ENCODE peak calls at places on chromosomes 12 and 14, in seven cellular contexts. F is midbrain, Z is AG10803, O is HFF-Myc, J is stromal cell of bone marrow, I is iPS DF 19.7, T is RPMI7951. R is an unnamed sample.

GRCh38 chr12:39272934-39273770 is 169.8 kb downstream of the KIF21A start:
- DNase-seq in F (peak), Z (peak), O (peak), J (peak), I (no peak), T (peak), R (peak)

GRCh38 chr12:1845010-1845409 is 24.6 kb downstream of the LRTM2 start:
- DNase-seq in F (no peak), Z (no peak), O (no peak), J (no peak), I (no peak), T (no peak), R (no peak)

GRCh38 chr12:50387972-50388478 is 8.4 kb downstream of the FAM186A start:
- DNase-seq in F (no peak), Z (no peak), O (no peak), J (no peak), I (no peak), T (no peak), R (no peak)

GRCh38 chr12:8566525-8566924 is 25.8 kb upstream of the CLEC4E start:
- DNase-seq in F (no peak), Z (no peak), O (no peak), J (no peak), I (no peak), T (no peak), R (no peak)

GRCh38 chr14:94116701-94117100 is 6.2 kb downstream of the IFI27 start:
- DNase-seq in F (no peak), Z (no peak), O (no peak), J (no peak), I (no peak), T (no peak), R (no peak)

GRCh38 chr12:68439368-68440045 is 107.3 kb upstream of the MDM1 start:
- DNase-seq in F (no peak), Z (no peak), O (no peak), J (no peak), I (no peak), T (no peak), R (no peak)

GRCh38 chr12:1473418-1473817 is 121.0 kb downstream of the FBXL14 start:
- DNase-seq in F (no peak), Z (peak), O (no peak), J (no peak), I (no peak), T (peak), R (no peak)

GRCh38 chr12:111386891-111387290 is 18.0 kb upstream of the PHETA1 start:
- DNase-seq in F (no peak), Z (no peak), O (no peak), J (no peak), I (no peak), T (no peak), R (no peak)

GRCh38 chr12:57176846-57177245 is 29.4 kb upstream of the LRP1-AS start:
- DNase-seq in F (no peak), Z (no peak), O (no peak), J (peak), I (no peak), T (no peak), R (no peak)

GRCh38 chr14:23864252-23864651 is 89.3 kb upstream of the DHRS4 start:
- DNase-seq in F (no peak), Z (no peak), O (peak), J (no peak), I (no peak), T (peak), R (no peak)

GRCh38 chr14:104794099-104794498 is 1.4 kb downstream of the AKT1 start:
- DNase-seq in F (no peak), Z (peak), O (peak), J (no peak), I (no peak), T (peak), R (no peak)

GRCh38 chr12:131832393-131833231 is 4.4 kb downstream of the MMP17 start:
- DNase-seq in F (peak), Z (peak), O (no peak), J (peak), I (no peak), T (no peak), R (no peak)

GRCh38 chr12:96452271-96452922 is 37.0 kb upstream of the CFAP54 start:
- DNase-seq in F (no peak), Z (no peak), O (no peak), J (no peak), I (no peak), T (no peak), R (no peak)

GRCh38 chr14:94392510-94392935 is 4.1 kb upstream of the SERPINA1 start:
- DNase-seq in F (no peak), Z (peak), O (no peak), J (peak), I (no peak), T (peak), R (no peak)

GRCh38 chr12:118060301-118061010 is 523 bp downstream of the WSB2 start:
- DNase-seq in F (peak), Z (peak), O (no peak), J (no peak), I (no peak), T (peak), R (peak)

GRCh38 chr12:93376436-93377251 is 1.1 kb upstream of the NUDT4 start:
- DNase-seq in F (peak), Z (peak), O (no peak), J (peak), I (no peak), T (peak), R (no peak)

GRCh38 chr12:120093592-120094355 is 22.8 kb downstream of the RAB35 start:
- DNase-seq in F (no peak), Z (no peak), O (no peak), J (no peak), I (peak), T (no peak), R (no peak)

GRCh38 chr12:663293-663871 is at the start of gene NINJ2:
- DNase-seq in F (peak), Z (peak), O (no peak), J (no peak), I (no peak), T (no peak), R (no peak)

GRCh38 chr12:94146166-94146565 is 2.2 kb upstream of the PLXNC1 start:
- DNase-seq in F (no peak), Z (no peak), O (no peak), J (no peak), I (no peak), T (no peak), R (no peak)

GRCh38 chr14:39426605-39427004 is 5.6 kb downstream of the FBXO33 start:
- DNase-seq in F (peak), Z (peak), O (peak), J (peak), I (no peak), T (peak), R (no peak)

GRCh38 chr14:51474854-51475253 is 176.9 kb upstream of the FRMD6 start:
- DNase-seq in F (no peak), Z (no peak), O (no peak), J (no peak), I (no peak), T (no peak), R (no peak)

GRCh38 chr12:11863478-11863906 is 207.2 kb upstream of the BCL2L14 start:
- DNase-seq in F (peak), Z (peak), O (no peak), J (peak), I (no peak), T (peak), R (no peak)

GRCh38 chr12:54452628-54453027 is 20.8 kb downstream of the GTSF1 start:
- DNase-seq in F (no peak), Z (no peak), O (no peak), J (no peak), I (no peak), T (no peak), R (no peak)

GRCh38 chr12:94262228-94263010 is 114.0 kb downstream of the PLXNC1 start:
- DNase-seq in F (peak), Z (peak), O (peak), J (peak), I (no peak), T (peak), R (peak)

GRCh38 chr12:28513983-28514382 is 323.7 kb downstream of the CCDC91 start:
- DNase-seq in F (no peak), Z (no peak), O (no peak), J (no peak), I (no peak), T (no peak), R (no peak)

GRCh38 chr12:132259364-132259871 is 70.0 kb downstream of the GALNT9 start:
- DNase-seq in F (no peak), Z (no peak), O (no peak), J (no peak), I (no peak), T (no peak), R (no peak)

GRCh38 chr14:102913341-102914211 is 8.9 kb upstream of the AMN start:
- DNase-seq in F (no peak), Z (no peak), O (no peak), J (no peak), I (no peak), T (no peak), R (no peak)

GRCh38 chr12:62785941-62786559 is 148.9 kb downstream of the PPM1H start:
- DNase-seq in F (no peak), Z (peak), O (peak), J (peak), I (no peak), T (peak), R (no peak)

GRCh38 chr14:67551123-67551522 is 18.0 kb downstream of the PLEKHH1 start:
- DNase-seq in F (no peak), Z (no peak), O (no peak), J (no peak), I (no peak), T (no peak), R (no peak)

GRCh38 chr12:43816168-43816567 is 10.1 kb upstream of the TWF1 start:
- DNase-seq in F (no peak), Z (no peak), O (no peak), J (no peak), I (no peak), T (peak), R (no peak)

GRCh38 chr12:61536525-61536924 is 723.7 kb upstream of the USP15 start:
- DNase-seq in F (peak), Z (no peak), O (no peak), J (no peak), I (no peak), T (no peak), R (no peak)

GRCh38 chr12:132429932-132430643 is 59.9 kb upstream of the FBRSL1 start:
- DNase-seq in F (no peak), Z (no peak), O (no peak), J (no peak), I (no peak), T (peak), R (peak)

GRCh38 chr12:52139579-52140062 is 52.2 kb downstream of the KRT80 start:
- DNase-seq in F (no peak), Z (no peak), O (no peak), J (no peak), I (no peak), T (no peak), R (no peak)

GRCh38 chr12:95118138-95118787 is 44.8 kb upstream of the NR2C1 start:
- DNase-seq in F (no peak), Z (peak), O (no peak), J (peak), I (no peak), T (peak), R (no peak)

GRCh38 chr12:64633186-64633939 is 23.1 kb downstream of the RASSF3 start:
- DNase-seq in F (no peak), Z (no peak), O (no peak), J (no peak), I (no peak), T (no peak), R (no peak)